ENCODE peak calls at places on chromosomes 16 and 17, in eight cellular contexts. One of them, this sample, is unnamed.

GRCh38 chr17:44906010-44906646 is 6.9 kb upstream of the EFTUD2 start:
- DNase-seq in natural killer cell: no peak
- DNase-seq in PC-3: peak
- DNase-seq in Peyer's patch: peak
- DNase-seq in endothelial cell of umbilical vein: peak
- DNase-seq in WTC11: no peak
- DNase-seq in IMR-90: peak
- DNase-seq in GM23338: no peak
- DNase-seq in this sample: no peak

GRCh38 chr17:65786479-65786878 is 225.0 kb upstream of the AXIN2 start:
- DNase-seq in natural killer cell: no peak
- DNase-seq in PC-3: no peak
- DNase-seq in Peyer's patch: no peak
- DNase-seq in endothelial cell of umbilical vein: no peak
- DNase-seq in WTC11: no peak
- DNase-seq in IMR-90: no peak
- DNase-seq in GM23338: no peak
- DNase-seq in this sample: no peak

GRCh38 chr17:27376637-27377547 is 79.4 kb upstream of the KSR1 start:
- DNase-seq in natural killer cell: no peak
- DNase-seq in PC-3: peak
- DNase-seq in Peyer's patch: no peak
- DNase-seq in endothelial cell of umbilical vein: peak
- DNase-seq in WTC11: no peak
- DNase-seq in IMR-90: peak
- DNase-seq in GM23338: no peak
- DNase-seq in this sample: no peak

GRCh38 chr17:82281076-82281475 is 7.6 kb upstream of the CSNK1D start:
- DNase-seq in natural killer cell: no peak
- DNase-seq in PC-3: no peak
- DNase-seq in Peyer's patch: no peak
- DNase-seq in endothelial cell of umbilical vein: no peak
- DNase-seq in WTC11: no peak
- DNase-seq in IMR-90: no peak
- DNase-seq in GM23338: no peak
- DNase-seq in this sample: no peak

GRCh38 chr16:20332411-20332810 is 5.1 kb upstream of the GP2 start:
- DNase-seq in natural killer cell: no peak
- DNase-seq in PC-3: no peak
- DNase-seq in Peyer's patch: no peak
- DNase-seq in endothelial cell of umbilical vein: no peak
- DNase-seq in WTC11: no peak
- DNase-seq in IMR-90: no peak
- DNase-seq in GM23338: no peak
- DNase-seq in this sample: no peak

GRCh38 chr16:87053016-87053982 is 263.9 kb downstream of the C16orf95 start:
- DNase-seq in natural killer cell: no peak
- DNase-seq in PC-3: no peak
- DNase-seq in Peyer's patch: no peak
- DNase-seq in endothelial cell of umbilical vein: peak
- DNase-seq in WTC11: peak
- DNase-seq in IMR-90: no peak
- DNase-seq in GM23338: peak
- DNase-seq in this sample: no peak

GRCh38 chr16:19717319-19717718 is 708 bp downstream of the KNOP1 start:
- DNase-seq in natural killer cell: no peak
- DNase-seq in PC-3: no peak
- DNase-seq in Peyer's patch: no peak
- DNase-seq in endothelial cell of umbilical vein: no peak
- DNase-seq in WTC11: no peak
- DNase-seq in IMR-90: peak
- DNase-seq in GM23338: peak
- DNase-seq in this sample: no peak

GRCh38 chr16:89892635-89893034 is 19.2 kb downstream of the TCF25 start:
- DNase-seq in natural killer cell: no peak
- DNase-seq in PC-3: no peak
- DNase-seq in Peyer's patch: no peak
- DNase-seq in endothelial cell of umbilical vein: no peak
- DNase-seq in WTC11: no peak
- DNase-seq in IMR-90: no peak
- DNase-seq in GM23338: no peak
- DNase-seq in this sample: no peak

GRCh38 chr17:57424777-57425188 is 168.5 kb downstream of the MSI2 start:
- DNase-seq in natural killer cell: no peak
- DNase-seq in PC-3: peak
- DNase-seq in Peyer's patch: peak
- DNase-seq in endothelial cell of umbilical vein: peak
- DNase-seq in WTC11: no peak
- DNase-seq in IMR-90: peak
- DNase-seq in GM23338: no peak
- DNase-seq in this sample: no peak

GRCh38 chr16:64687089-64687488 is 434.8 kb downstream of the CDH11 start:
- DNase-seq in natural killer cell: no peak
- DNase-seq in PC-3: no peak
- DNase-seq in Peyer's patch: no peak
- DNase-seq in endothelial cell of umbilical vein: no peak
- DNase-seq in WTC11: no peak
- DNase-seq in IMR-90: no peak
- DNase-seq in GM23338: no peak
- DNase-seq in this sample: no peak

GRCh38 chr17:41910701-41911391 is 7.9 kb downstream of the ACLY start:
- DNase-seq in natural killer cell: no peak
- DNase-seq in PC-3: peak
- DNase-seq in Peyer's patch: no peak
- DNase-seq in endothelial cell of umbilical vein: no peak
- DNase-seq in WTC11: no peak
- DNase-seq in IMR-90: peak
- DNase-seq in GM23338: no peak
- DNase-seq in this sample: no peak

GRCh38 chr17:68033636-68034451 is 1.7 kb upstream of the KPNA2 start:
- DNase-seq in natural killer cell: no peak
- DNase-seq in PC-3: peak
- DNase-seq in Peyer's patch: no peak
- DNase-seq in endothelial cell of umbilical vein: peak
- DNase-seq in WTC11: peak
- DNase-seq in IMR-90: peak
- DNase-seq in GM23338: peak
- DNase-seq in this sample: peak

GRCh38 chr17:83155128-83156081 is 76.0 kb downstream of the METRNL start:
- DNase-seq in natural killer cell: peak
- DNase-seq in PC-3: no peak
- DNase-seq in Peyer's patch: no peak
- DNase-seq in endothelial cell of umbilical vein: peak
- DNase-seq in WTC11: no peak
- DNase-seq in IMR-90: peak
- DNase-seq in GM23338: no peak
- DNase-seq in this sample: no peak

GRCh38 chr16:87471278-87472141 is 21.3 kb downstream of the ZCCHC14 start:
- DNase-seq in natural killer cell: no peak
- DNase-seq in PC-3: no peak
- DNase-seq in Peyer's patch: peak
- DNase-seq in endothelial cell of umbilical vein: no peak
- DNase-seq in WTC11: no peak
- DNase-seq in IMR-90: no peak
- DNase-seq in GM23338: no peak
- DNase-seq in this sample: no peak

GRCh38 chr17:28390563-28390962 is 15.4 kb downstream of the SLC46A1 start:
- DNase-seq in natural killer cell: no peak
- DNase-seq in PC-3: no peak
- DNase-seq in Peyer's patch: no peak
- DNase-seq in endothelial cell of umbilical vein: no peak
- DNase-seq in WTC11: no peak
- DNase-seq in IMR-90: no peak
- DNase-seq in GM23338: no peak
- DNase-seq in this sample: no peak
- TF ChIP-seq CTCF in natural killer cell: no peak
- TF ChIP-seq CTCF in PC-3: no peak
- TF ChIP-seq CTCF in Peyer's patch: no peak
- TF ChIP-seq CTCF in endothelial cell of umbilical vein: no peak
- TF ChIP-seq CTCF in WTC11: no peak
- TF ChIP-seq CTCF in IMR-90: no peak
- TF ChIP-seq CTCF in GM23338: no peak
- TF ChIP-seq CTCF in this sample: no peak

DNA sequence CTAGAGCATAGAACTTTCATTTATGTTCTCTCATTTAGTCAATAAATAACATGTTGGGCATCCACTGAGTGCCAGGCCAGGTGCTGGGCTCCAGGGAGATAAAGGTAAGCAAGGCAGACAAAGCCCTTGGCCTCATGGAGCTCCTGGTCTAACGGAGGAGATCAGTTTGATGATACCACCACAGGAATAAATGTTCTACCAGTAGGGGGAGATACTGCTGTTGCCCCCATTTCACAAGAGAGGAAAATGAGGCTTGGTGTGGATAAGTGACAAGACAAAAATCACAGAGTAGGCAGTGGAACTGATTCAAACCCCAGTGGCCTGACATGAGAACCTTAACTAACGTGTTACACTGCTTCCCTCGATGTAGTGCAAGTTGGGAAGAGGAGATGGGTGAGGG is 80.4 kb upstream of the ERCC4 start:
- DNase-seq in natural killer cell: no peak
- DNase-seq in PC-3: no peak
- DNase-seq in Peyer's patch: no peak
- DNase-seq in endothelial cell of umbilical vein: no peak
- DNase-seq in WTC11: no peak
- DNase-seq in IMR-90: no peak
- DNase-seq in GM23338: no peak
- DNase-seq in this sample: no peak
- TF ChIP-seq CTCF in natural killer cell: no peak
- TF ChIP-seq CTCF in PC-3: no peak
- TF ChIP-seq CTCF in Peyer's patch: no peak
- TF ChIP-seq CTCF in endothelial cell of umbilical vein: no peak
- TF ChIP-seq CTCF in WTC11: peak
- TF ChIP-seq CTCF in IMR-90: no peak
- TF ChIP-seq CTCF in GM23338: peak
- TF ChIP-seq CTCF in this sample: no peak

GRCh38 chr17:78595135-78595810 is 18.1 kb upstream of the DNAH17 start:
- DNase-seq in natural killer cell: no peak
- DNase-seq in PC-3: no peak
- DNase-seq in Peyer's patch: no peak
- DNase-seq in endothelial cell of umbilical vein: no peak
- DNase-seq in WTC11: no peak
- DNase-seq in IMR-90: no peak
- DNase-seq in GM23338: no peak
- DNase-seq in this sample: no peak
- TF ChIP-seq CTCF in natural killer cell: no peak
- TF ChIP-seq CTCF in PC-3: no peak
- TF ChIP-seq CTCF in Peyer's patch: no peak
- TF ChIP-seq CTCF in endothelial cell of umbilical vein: no peak
- TF ChIP-seq CTCF in WTC11: no peak
- TF ChIP-seq CTCF in IMR-90: no peak
- TF ChIP-seq CTCF in GM23338: no peak
- TF ChIP-seq CTCF in this sample: no peak

DNA sequence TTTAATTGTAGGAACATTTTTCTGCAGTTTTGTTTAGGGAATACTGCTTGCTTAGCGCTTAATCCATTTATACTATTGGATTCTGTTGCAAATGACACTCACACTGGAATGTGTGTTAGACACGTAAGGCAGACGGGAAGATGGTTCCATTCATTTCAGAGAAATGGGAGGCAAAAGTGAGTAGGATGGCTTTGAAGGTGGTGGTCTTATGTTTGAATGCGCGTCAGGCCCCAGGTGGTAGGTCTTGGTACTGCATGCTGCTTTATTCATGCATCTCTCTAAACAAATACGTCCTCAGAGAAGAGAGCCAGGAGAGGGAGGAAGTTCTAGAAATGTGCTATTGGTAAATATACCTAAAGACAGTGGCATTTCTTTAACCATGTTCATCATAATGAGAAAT is 997.6 kb upstream of the RBFOX1 start:
- DNase-seq in natural killer cell: no peak
- DNase-seq in PC-3: peak
- DNase-seq in Peyer's patch: no peak
- DNase-seq in endothelial cell of umbilical vein: no peak
- DNase-seq in WTC11: peak
- DNase-seq in IMR-90: no peak
- DNase-seq in GM23338: peak
- DNase-seq in this sample: peak
- TF ChIP-seq CTCF in natural killer cell: no peak
- TF ChIP-seq CTCF in PC-3: peak
- TF ChIP-seq CTCF in Peyer's patch: peak
- TF ChIP-seq CTCF in endothelial cell of umbilical vein: peak
- TF ChIP-seq CTCF in WTC11: peak
- TF ChIP-seq CTCF in IMR-90: no peak
- TF ChIP-seq CTCF in GM23338: peak
- TF ChIP-seq CTCF in this sample: peak

GRCh38 chr17:78925234-78925633 is at the start of gene TIMP2:
- DNase-seq in natural killer cell: peak
- DNase-seq in PC-3: peak
- DNase-seq in Peyer's patch: peak
- DNase-seq in endothelial cell of umbilical vein: peak
- DNase-seq in WTC11: peak
- DNase-seq in IMR-90: peak
- DNase-seq in GM23338: peak
- DNase-seq in this sample: peak
- TF ChIP-seq CTCF in natural killer cell: peak
- TF ChIP-seq CTCF in PC-3: no peak
- TF ChIP-seq CTCF in Peyer's patch: peak
- TF ChIP-seq CTCF in endothelial cell of umbilical vein: peak
- TF ChIP-seq CTCF in WTC11: no peak
- TF ChIP-seq CTCF in IMR-90: peak
- TF ChIP-seq CTCF in GM23338: no peak
- TF ChIP-seq CTCF in this sample: peak

GRCh38 chr17:72954595-72954994 is 137.9 kb downstream of the SLC39A11 start:
- DNase-seq in natural killer cell: no peak
- DNase-seq in PC-3: no peak
- DNase-seq in Peyer's patch: no peak
- DNase-seq in endothelial cell of umbilical vein: no peak
- DNase-seq in WTC11: no peak
- DNase-seq in IMR-90: no peak
- DNase-seq in GM23338: no peak
- DNase-seq in this sample: no peak

GRCh38 chr17:72952641-72953313 is 139.7 kb downstream of the SLC39A11 start:
- DNase-seq in natural killer cell: no peak
- DNase-seq in PC-3: no peak
- DNase-seq in Peyer's patch: no peak
- DNase-seq in endothelial cell of umbilical vein: no peak
- DNase-seq in WTC11: no peak
- DNase-seq in IMR-90: no peak
- DNase-seq in GM23338: no peak
- DNase-seq in this sample: no peak

GRCh38 chr17:72953621-72954020 is 138.9 kb downstream of the SLC39A11 start:
- DNase-seq in natural killer cell: no peak
- DNase-seq in PC-3: peak
- DNase-seq in Peyer's patch: no peak
- DNase-seq in endothelial cell of umbilical vein: no peak
- DNase-seq in WTC11: no peak
- DNase-seq in IMR-90: no peak
- DNase-seq in GM23338: no peak
- DNase-seq in this sample: no peak

GRCh38 chr17:72950236-72950931 is 142.1 kb downstream of the SLC39A11 start:
- DNase-seq in natural killer cell: no peak
- DNase-seq in PC-3: no peak
- DNase-seq in Peyer's patch: no peak
- DNase-seq in endothelial cell of umbilical vein: no peak
- DNase-seq in WTC11: no peak
- DNase-seq in IMR-90: no peak
- DNase-seq in GM23338: no peak
- DNase-seq in this sample: no peak

DNA sequence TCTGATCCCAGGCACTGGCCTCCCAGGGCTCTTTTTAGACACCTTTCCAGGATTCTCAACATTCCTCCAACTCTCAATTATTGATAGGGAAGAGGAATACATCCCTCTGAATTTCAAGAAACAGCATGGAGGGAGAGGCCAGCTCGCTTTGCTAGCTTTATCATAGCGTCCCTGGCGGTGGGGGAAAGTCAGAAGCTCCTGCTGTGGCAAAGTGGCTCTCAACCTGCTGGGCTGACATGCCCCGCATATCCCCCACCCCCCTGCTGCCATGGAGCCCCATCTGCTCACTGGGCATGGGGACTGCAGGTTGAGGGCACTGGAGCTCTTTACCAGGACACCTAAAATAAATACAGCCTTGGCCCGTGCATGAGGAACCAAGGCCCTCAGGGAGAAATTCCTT is 140.3 kb downstream of the SLC39A11 start:
- DNase-seq in natural killer cell: no peak
- DNase-seq in PC-3: no peak
- DNase-seq in Peyer's patch: no peak
- DNase-seq in endothelial cell of umbilical vein: no peak
- DNase-seq in WTC11: peak
- DNase-seq in IMR-90: no peak
- DNase-seq in GM23338: peak
- DNase-seq in this sample: no peak
- TF ChIP-seq CTCF in natural killer cell: no peak
- TF ChIP-seq CTCF in PC-3: no peak
- TF ChIP-seq CTCF in Peyer's patch: no peak
- TF ChIP-seq CTCF in endothelial cell of umbilical vein: no peak
- TF ChIP-seq CTCF in WTC11: no peak
- TF ChIP-seq CTCF in IMR-90: no peak
- TF ChIP-seq CTCF in GM23338: peak
- TF ChIP-seq CTCF in this sample: no peak